ENCODE peak calls at places on chromosome 1, in five cellular contexts. T is Kasumi-1; Z is fibroblast of lung; A is CD4-positive, alpha-beta memory T cell; B is PC-3. M is an unnamed sample.

GRCh38 chr1:50265790-50266314 is 157.1 kb downstream of the ELAVL4 start:
- DNase-seq in T (no peak), Z (no peak), A (no peak), B (no peak), M (no peak)

GRCh38 chr1:70807088-70807664 is 240.4 kb downstream of the PTGER3 start:
- DNase-seq in T (no peak), Z (no peak), A (no peak), B (no peak), M (no peak)

GRCh38 chr1:108719654-108720435 is 7.1 kb downstream of the FNDC7 start:
- DNase-seq in T (no peak), Z (peak), A (no peak), B (peak), M (no peak)

GRCh38 chr1:180525696-180526000 is 23.3 kb upstream of the ACBD6 start:
- DNase-seq in T (no peak), Z (no peak), A (no peak), B (no peak), M (no peak)

GRCh38 chr1:231338270-231339128 is at the start of gene SPRTN:
- DNase-seq in T (peak), Z (no peak), A (no peak), B (peak), M (no peak)

GRCh38 chr1:88946845-88947244 is 45.6 kb downstream of the KYAT3 start:
- DNase-seq in T (no peak), Z (peak), A (no peak), B (peak), M (no peak)

GRCh38 chr1:178871551-178872320 is 859 bp upstream of the ANGPTL1 start:
- DNase-seq in T (no peak), Z (no peak), A (no peak), B (no peak), M (no peak)

GRCh38 chr1:52542085-52542688 is 10.7 kb downstream of the TUT4 start:
- DNase-seq in T (no peak), Z (no peak), A (no peak), B (no peak), M (no peak)

GRCh38 chr1:59186656-59187055 is 110.2 kb upstream of the FGGY start:
- DNase-seq in T (no peak), Z (peak), A (no peak), B (no peak), M (no peak)

M was measured in naive thymus-derived CD4-positive, alpha-beta T cell.